ENCODE peak calls at places on chromosomes 4 and X, in six cellular contexts. I, Z, J, S, R and O are unnamed samples.

GRCh38 chr4:73707918-73708577 is 32.3 kb upstream of the CXCL8 start:
- DNase-seq in R (no peak), J (peak; percentile 53), I (no peak), S (peak; percentile 69), Z (peak; percentile 85), O (peak; percentile 74)

GRCh38 chr4:82469776-82470345 is 39.5 kb downstream of the ENOPH1 start:
- DNase-seq in S (no peak), R (no peak), I (peak; percentile 7), Z (peak; percentile 49), J (no peak), O (no peak)

GRCh38 chr4:183111452-183111885 is 12.4 kb downstream of the WWC2 start:
- DNase-seq in J (no peak), I (no peak), Z (no peak), R (no peak), S (no peak), O (no peak)

GRCh38 chr4:164251257-164251656 is 502.7 kb upstream of the SMIM31 start:
- DNase-seq in Z (no peak), R (no peak), S (no peak), J (no peak), I (no peak), O (peak; percentile 5)

GRCh38 chr4:103067841-103068547 is 8.6 kb downstream of the SLC9B2 start:
- DNase-seq in J (no peak), I (no peak), S (no peak), R (no peak), Z (no peak), O (no peak)

GRCh38 chrX:44906041-44906440 is 33.1 kb downstream of the KDM6A start:
- DNase-seq in Z (no peak), I (no peak), S (no peak), R (no peak), J (no peak), O (no peak)

GRCh38 chrX:46759645-46759974 is 692 bp upstream of the SLC9A7 start:
- DNase-seq in J (no peak), S (no peak), R (no peak), Z (no peak), I (no peak), O (no peak)

GRCh38 chr4:20026456-20026855 is 225.2 kb upstream of the SLIT2 start:
- DNase-seq in Z (no peak), J (no peak), R (no peak), I (no peak), S (no peak), O (no peak)

GRCh38 chr4:159103406-159104131 is 690 bp downstream of the RAPGEF2 start:
- DNase-seq in S (peak; percentile 15), I (no peak), J (peak; percentile 74), Z (no peak), R (peak; percentile 61), O (peak; percentile 27)

GRCh38 chrX:23802431-23802830 is 19.5 kb downstream of the SAT1 start:
- DNase-seq in J (no peak), S (no peak), Z (no peak), R (no peak), I (no peak), O (no peak)

GRCh38 chr4:102328045-102328444 is 17.2 kb downstream of the SLC39A8 start:
- DNase-seq in I (no peak), Z (no peak), S (no peak), J (no peak), R (no peak), O (no peak)

GRCh38 chrX:126550816-126551215 is 1.8 kb downstream of the DCAF12L1 start:
- DNase-seq in Z (no peak), J (no peak), S (no peak), I (no peak), R (no peak), O (no peak)

GRCh38 chr4:77681792-77682191 is 76.2 kb downstream of the CXCL13 start:
- DNase-seq in S (no peak), Z (no peak), I (no peak), J (no peak), R (no peak), O (no peak)

GRCh38 chr4:119592708-119593298 is 35.8 kb downstream of the PDE5A start:
- DNase-seq in Z (no peak), S (no peak), J (no peak), I (no peak), R (no peak), O (no peak)

GRCh38 chrX:133215747-133216146 is 2.4 kb downstream of the TFDP3 start:
- DNase-seq in Z (no peak), I (no peak), S (peak; percentile 28), J (no peak), R (no peak), O (no peak)

GRCh38 chr4:121842862-121843261 is 19.2 kb upstream of the CCNA2 start:
- DNase-seq in J (no peak), S (no peak), Z (no peak), I (no peak), R (no peak), O (no peak)

GRCh38 chr4:96993528-96993927 is 1149.7 kb downstream of the STPG2 start:
- DNase-seq in I (no peak), R (no peak), Z (no peak), S (no peak), J (no peak), O (no peak)

GRCh38 chrX:107747596-107748161 is 27.9 kb downstream of the TSC22D3 start:
- DNase-seq in Z (no peak), I (peak; percentile 38), S (no peak), J (peak; percentile 49), R (no peak), O (peak; percentile 51)

GRCh38 chr4:139453041-139453370 is 915 bp upstream of the RAB33B start:
- DNase-seq in Z (no peak), R (peak; percentile 75), I (no peak), J (no peak), S (peak; percentile 84), O (peak; percentile 47)

GRCh38 chrX:153724252-153725038 is at the start of the genes ABCD1 and BCAP31:
- DNase-seq in S (peak; percentile 87), R (peak; percentile 97), Z (peak; percentile 51), I (peak; percentile 81), J (peak; percentile 90), O (peak; percentile 82)

GRCh38 chr4:54482529-54482961 is 175.2 kb upstream of the KIT start:
- DNase-seq in I (no peak), S (no peak), Z (no peak), J (no peak), R (no peak), O (no peak)

GRCh38 chr4:165873298-165874071 is 448 bp downstream of the TLL1 start:
- DNase-seq in Z (no peak), S (peak; percentile 7), J (peak; percentile 46), I (no peak), R (peak; percentile 36), O (peak; percentile 14)

GRCh38 chr4:38747629-38748028 is 35.2 kb downstream of the TLR10 start:
- DNase-seq in I (no peak), Z (no peak), R (no peak), J (no peak), S (no peak), O (no peak)

GRCh38 chrX:13201605-13202219 is 118.1 kb downstream of the ATXN3L start:
- DNase-seq in J (no peak), Z (no peak), R (no peak), S (no peak), I (no peak), O (no peak)

GRCh38 chr4:105715692-105716278 is 7.2 kb downstream of the GSTCD start:
- DNase-seq in I (no peak), Z (no peak), J (no peak), S (peak; percentile 22), R (no peak), O (no peak)

GRCh38 chrX:63506320-63506719 is 155.2 kb upstream of the SPIN4 start:
- DNase-seq in J (no peak), Z (no peak), S (peak; percentile 37), I (no peak), R (no peak), O (no peak)

GRCh38 chr4:89497517-89498308 is 190.1 kb upstream of the GPRIN3 start:
- DNase-seq in J (no peak), S (peak; percentile 19), Z (no peak), I (no peak), R (no peak), O (peak; percentile 52)

GRCh38 chr4:4619821-4620220 is 78.0 kb upstream of the STX18 start:
- DNase-seq in R (no peak), S (no peak), Z (no peak), I (no peak), J (no peak), O (no peak)

GRCh38 chr4:139556071-139556734 is at the start of gene SETD7:
- DNase-seq in J (peak; percentile 84), Z (peak; percentile 58), S (peak; percentile 77), R (peak; percentile 64), I (peak; percentile 52), O (peak; percentile 76)

GRCh38 chr4:123701046-123701445 is 304.5 kb downstream of the SPRY1 start:
- DNase-seq in J (no peak), R (no peak), S (no peak), I (no peak), Z (no peak), O (no peak)

GRCh38 chrX:96837808-96838207 is 45.9 kb upstream of the RPA4 start:
- DNase-seq in S (no peak), J (no peak), I (peak; percentile 2), Z (no peak), R (no peak), O (no peak)

GRCh38 chr4:7803992-7804758 is 135.5 kb downstream of the AFAP1 start:
- DNase-seq in R (peak; percentile 82), J (peak; percentile 88), I (peak; percentile 65), Z (no peak), S (peak; percentile 81), O (peak; percentile 77)

GRCh38 chr4:8581094-8581861 is 1.1 kb downstream of the GPR78 start:
- DNase-seq in J (no peak), I (no peak), R (no peak), S (no peak), Z (no peak), O (no peak)

GRCh38 chrX:103183912-103184311 is 31.0 kb upstream of the BEX4 start:
- DNase-seq in J (no peak), I (no peak), Z (no peak), S (no peak), R (no peak), O (no peak)

GRCh38 chr4:19879330-19879729 is 372.4 kb upstream of the SLIT2 start:
- DNase-seq in S (no peak), R (no peak), J (no peak), Z (no peak), I (no peak), O (no peak)

GRCh38 chr4:156677656-156678055 is 293.9 kb downstream of the PDGFC start:
- DNase-seq in I (no peak), S (no peak), J (no peak), R (no peak), Z (peak; percentile 25), O (no peak)